ENCODE peak calls at places on chromosomes 16 and 17, in six cellular contexts. W is suprapubic skin, G is GM06990, O is dorsolateral prefrontal cortex, N is left ventricle myocardium inferior, V is lower lobe of right lung. J is an unnamed sample.

GRCh38 chr16:69119536-69119935 is 12.9 kb downstream of the CHTF8 start:
- DNase-seq in O (no peak), V (no peak), G (no peak), N (no peak), W (no peak), J (no peak)

GRCh38 chr17:57120814-57121213 is 35.8 kb downstream of the AKAP1 start:
- DNase-seq in G (no peak), W (no peak), O (no peak), N (no peak), V (no peak), J (no peak)

GRCh38 chr17:21535686-21536085 is 156.6 kb upstream of the KCNJ18 start:
- DNase-seq in V (no peak), G (no peak), N (no peak), W (no peak), O (no peak), J (no peak)

GRCh38 chr17:41534899-41535546 is 6.9 kb upstream of the KRT19 start:
- DNase-seq in G (no peak), W (no peak), V (peak; percentile 13), O (no peak), N (no peak), J (no peak)

GRCh38 chr16:53836142-53836541 is 132.2 kb downstream of the FTO start:
- DNase-seq in O (no peak), W (no peak), N (no peak), G (no peak), V (no peak), J (no peak)

GRCh38 chr16:57185446-57185944 is 344 bp downstream of the PSME3IP1 start:
- DNase-seq in V (peak; percentile 69), O (peak; percentile 31), G (no peak), W (peak; percentile 84), N (peak; percentile 40), J (no peak)

GRCh38 chr16:85360323-85361277 is 248.3 kb upstream of the CIBAR2 start:
- DNase-seq in G (peak; percentile 28), V (peak; percentile 68), O (no peak), N (no peak), W (no peak), J (no peak)

GRCh38 chr16:68081796-68082567 is 3.2 kb upstream of the NFATC3 start:
- DNase-seq in O (no peak), V (no peak), N (no peak), G (no peak), W (no peak), J (no peak)

GRCh38 chr17:8176197-8176940 is at the start of gene TMEM107:
- DNase-seq in V (peak; percentile 92), O (peak; percentile 85), N (peak; percentile 89), G (peak; percentile 89), W (peak; percentile 94), J (peak; percentile 82)

GRCh38 chr16:72986011-72986410 is 61.9 kb downstream of the ZFHX3 start:
- DNase-seq in W (peak; percentile 88), V (no peak), O (no peak), G (no peak), N (peak; percentile 82), J (no peak)

GRCh38 chr16:57175896-57176295 is 9.9 kb downstream of the PSME3IP1 start:
- DNase-seq in V (no peak), W (no peak), G (no peak), N (no peak), O (no peak), J (no peak)

GRCh38 chr16:14111713-14112538 is 40.8 kb downstream of the MRTFB start:
- DNase-seq in N (peak; percentile 59), O (peak; percentile 51), V (no peak), W (no peak), G (no peak), J (no peak)

GRCh38 chr16:75065808-75066149 is 50.8 kb downstream of the LDHD start:
- DNase-seq in W (no peak), O (no peak), N (no peak), G (no peak), V (no peak), J (no peak)

GRCh38 chr16:31274831-31275816 is 15.3 kb downstream of the ITGAM start:
- DNase-seq in V (no peak), N (no peak), O (no peak), W (no peak), G (no peak), J (no peak)

GRCh38 chr17:79180358-79181005 is 105.9 kb downstream of the ENGASE start:
- DNase-seq in O (no peak), N (no peak), W (no peak), V (no peak), G (no peak), J (no peak)

GRCh38 chr17:77690271-77691161 is 268.0 kb upstream of the TNRC6C start:
- DNase-seq in V (no peak), N (no peak), O (no peak), W (no peak), G (no peak), J (no peak)

GRCh38 chr16:84351630-84352029 is 16.7 kb upstream of the ATP2C2 start:
- DNase-seq in G (no peak), V (no peak), W (no peak), O (no peak), N (no peak), J (no peak)

GRCh38 chr16:9097266-9098219 is 6.1 kb downstream of the HAPSTR1 start:
- DNase-seq in O (no peak), W (no peak), G (no peak), V (no peak), N (no peak), J (no peak)

GRCh38 chr16:73329363-73330306 is 281.7 kb upstream of the ZFHX3 start:
- DNase-seq in W (no peak), N (no peak), O (peak; percentile 70), G (no peak), V (no peak), J (no peak)

GRCh38 chr17:43908111-43908721 is 880 bp upstream of the MPP2 start:
- DNase-seq in N (peak; percentile 69), V (peak; percentile 53), O (peak; percentile 83), G (no peak), W (no peak), J (peak; percentile 63)

GRCh38 chr17:49700956-49701355 is 6.8 kb downstream of the SLC35B1 start:
- DNase-seq in W (no peak), O (no peak), V (no peak), G (no peak), N (no peak), J (no peak)

GRCh38 chr17:35315283-35315682 is 58.1 kb downstream of the SLFN11 start:
- DNase-seq in O (no peak), N (no peak), V (no peak), W (no peak), G (no peak), J (no peak)

GRCh38 chr17:54901230-54901847 is 687 bp downstream of the TOM1L1 start:
- DNase-seq in V (no peak), O (no peak), N (no peak), W (no peak), G (no peak), J (no peak)

GRCh38 chr16:81740163-81740562 is 38.9 kb upstream of the PLCG2 start:
- DNase-seq in W (no peak), V (no peak), O (no peak), G (peak; percentile 74), N (no peak), J (no peak)

GRCh38 chr16:81737885-81738536 is 41.1 kb upstream of the PLCG2 start:
- DNase-seq in N (peak; percentile 71), O (peak; percentile 73), V (peak; percentile 82), W (peak; percentile 87), G (peak; percentile 74), J (peak; percentile 72)

GRCh38 chr16:81739503-81739902 is 39.6 kb upstream of the PLCG2 start:
- DNase-seq in O (no peak), W (no peak), N (no peak), V (no peak), G (no peak), J (no peak)

GRCh38 chr16:81734632-81735434 is 44.3 kb upstream of the PLCG2 start:
- DNase-seq in N (no peak), V (no peak), O (peak; percentile 56), G (no peak), W (no peak), J (no peak)

GRCh38 chr16:81738831-81739496 is 40.1 kb upstream of the PLCG2 start:
- DNase-seq in O (no peak), N (peak; percentile 53), W (no peak), G (peak; percentile 81), V (peak; percentile 84), J (no peak)
- H3K4me3 ChIP-seq in O (no peak overlapping the region), N (no peak overlapping the region), W (no peak overlapping the region), G (peak overlapping the region; percentile 58), V (no peak overlapping the region), J (no peak overlapping the region)

GRCh38 chr17:45131294-45131615 is 1.1 kb downstream of the PLCD3 start:
- DNase-seq in N (no peak), G (no peak), W (no peak), V (no peak), O (no peak), J (no peak)
- H3K4me3 ChIP-seq in N (peak overlapping the region; percentile 97), G (no peak overlapping the region), W (peak overlapping the region; percentile 96), V (peak overlapping the region; percentile 63), O (peak overlapping the region; percentile 90), J (no peak overlapping the region)

GRCh38 chr16:51393381-51394005 is 242.4 kb upstream of the SALL1 start:
- DNase-seq in W (no peak), O (no peak), G (no peak), N (no peak), V (no peak), J (no peak)

GRCh38 chr16:51392651-51393187 is 241.6 kb upstream of the SALL1 start:
- DNase-seq in G (no peak), N (no peak), W (peak; percentile 72), O (no peak), V (no peak), J (no peak)

GRCh38 chr16:51391798-51392511 is 240.9 kb upstream of the SALL1 start:
- DNase-seq in V (no peak), W (no peak), N (no peak), O (no peak), G (no peak), J (no peak)

GRCh38 chr16:51390877-51391276 is 239.8 kb upstream of the SALL1 start:
- DNase-seq in N (no peak), O (no peak), W (no peak), V (no peak), G (no peak), J (no peak)

GRCh38 chr16:51394401-51394800 is 243.3 kb upstream of the SALL1 start:
- DNase-seq in N (no peak), V (no peak), G (no peak), W (no peak), O (no peak), J (no peak)
- H3K4me3 ChIP-seq in N (no peak overlapping the region), V (no peak overlapping the region), G (no peak overlapping the region), W (no peak overlapping the region), O (no peak overlapping the region), J (no peak overlapping the region)

GRCh38 chr16:2529961-2530628 is 1.1 kb downstream of the CEMP1 start:
- DNase-seq in W (no peak), N (no peak), V (no peak), G (no peak), O (no peak), J (no peak)

GRCh38 chr16:2531696-2532493 is 687 bp upstream of the CEMP1 start:
- DNase-seq in O (peak; percentile 97), W (peak; percentile 99), G (peak; percentile 96), N (peak; percentile 99), V (peak; percentile 100), J (peak; percentile 97)

GRCh38 chr16:2529061-2529931 is 1.9 kb downstream of the CEMP1 start:
- DNase-seq in G (no peak), W (no peak), O (no peak), N (no peak), V (no peak), J (no peak)

GRCh38 chr16:2531371-2531695 is at the start of gene CEMP1:
- DNase-seq in G (no peak), O (no peak), W (no peak), V (no peak), N (no peak), J (no peak)

GRCh38 chr16:2530629-2531318 is 434 bp downstream of the CEMP1 start:
- DNase-seq in W (no peak), V (no peak), G (no peak), N (no peak), O (no peak), J (no peak)
- H3K4me3 ChIP-seq in W (peak overlapping the region; percentile 55), V (peak overlapping the region; percentile 69), G (no peak overlapping the region), N (peak overlapping the region; percentile 72), O (no peak overlapping the region), J (no peak overlapping the region)